ENCODE peak calls at places on chromosomes 3 and 15, in six cellular contexts. One of them, this sample, is unnamed.

GRCh38 chr15:101167791-101168462 is 83.9 kb downstream of the CHSY1 start:
- DNase-seq in HepG2: peak
- DNase-seq in GM12865: peak
- DNase-seq in thoracic aorta: peak
- DNase-seq in neural progenitor cell: no peak
- DNase-seq in AG09309: peak
- DNase-seq in this sample: no peak

GRCh38 chr3:45225465-45226205 is 452 bp downstream of the TMEM158 start:
- DNase-seq in thoracic aorta: no peak
- DNase-seq in AG09309: no peak
- DNase-seq in neural progenitor cell: peak
- DNase-seq in HepG2: no peak
- DNase-seq in GM12865: peak
- DNase-seq in this sample: peak

GRCh38 chr3:197518794-197519451 is 36.8 kb downstream of the BDH1 start:
- DNase-seq in GM12865: peak
- DNase-seq in thoracic aorta: no peak
- DNase-seq in HepG2: no peak
- DNase-seq in AG09309: no peak
- DNase-seq in neural progenitor cell: no peak
- DNase-seq in this sample: no peak

GRCh38 chr3:27666277-27666676 is 55.8 kb downstream of the EOMES start:
- DNase-seq in HepG2: no peak
- DNase-seq in thoracic aorta: no peak
- DNase-seq in AG09309: no peak
- DNase-seq in neural progenitor cell: peak
- DNase-seq in GM12865: peak
- DNase-seq in this sample: no peak

GRCh38 chr3:194672876-194673275 is 885 bp upstream of the LSG1 start:
- DNase-seq in AG09309: no peak
- DNase-seq in thoracic aorta: no peak
- DNase-seq in neural progenitor cell: peak
- DNase-seq in GM12865: no peak
- DNase-seq in HepG2: no peak
- DNase-seq in this sample: no peak

GRCh38 chr3:67076607-67077006 is 78.5 kb downstream of the KBTBD8 start:
- DNase-seq in thoracic aorta: no peak
- DNase-seq in neural progenitor cell: no peak
- DNase-seq in HepG2: no peak
- DNase-seq in GM12865: no peak
- DNase-seq in AG09309: no peak
- DNase-seq in this sample: no peak

GRCh38 chr3:41338276-41338675 is 139.0 kb downstream of the CTNNB1 start:
- DNase-seq in AG09309: no peak
- DNase-seq in HepG2: no peak
- DNase-seq in GM12865: no peak
- DNase-seq in neural progenitor cell: no peak
- DNase-seq in thoracic aorta: no peak
- DNase-seq in this sample: no peak

GRCh38 chr3:109316162-109316730 is at the start of gene DPPA2:
- DNase-seq in HepG2: no peak
- DNase-seq in neural progenitor cell: peak
- DNase-seq in AG09309: no peak
- DNase-seq in GM12865: no peak
- DNase-seq in thoracic aorta: no peak
- DNase-seq in this sample: no peak

GRCh38 chr15:95733931-95734330 is 596.6 kb upstream of the NR2F2 start:
- DNase-seq in HepG2: no peak
- DNase-seq in GM12865: peak
- DNase-seq in neural progenitor cell: no peak
- DNase-seq in thoracic aorta: no peak
- DNase-seq in AG09309: no peak
- DNase-seq in this sample: no peak

GRCh38 chr3:50388021-50388719 is 28.8 kb upstream of the TMEM115 start:
- DNase-seq in thoracic aorta: no peak
- DNase-seq in GM12865: peak
- DNase-seq in neural progenitor cell: peak
- DNase-seq in AG09309: no peak
- DNase-seq in HepG2: no peak
- DNase-seq in this sample: no peak

GRCh38 chr3:29481249-29481648 is 200.4 kb downstream of the RBMS3 start:
- DNase-seq in AG09309: no peak
- DNase-seq in thoracic aorta: no peak
- DNase-seq in neural progenitor cell: no peak
- DNase-seq in HepG2: no peak
- DNase-seq in GM12865: no peak
- DNase-seq in this sample: no peak

GRCh38 chr3:147410518-147411234 is 1.5 kb downstream of the ZIC1 start:
- DNase-seq in AG09309: no peak
- DNase-seq in GM12865: no peak
- DNase-seq in thoracic aorta: no peak
- DNase-seq in HepG2: no peak
- DNase-seq in neural progenitor cell: peak
- DNase-seq in this sample: no peak

GRCh38 chr3:106206165-106206564 is 337.4 kb upstream of the CBLB start:
- DNase-seq in HepG2: no peak
- DNase-seq in AG09309: no peak
- DNase-seq in neural progenitor cell: no peak
- DNase-seq in thoracic aorta: no peak
- DNase-seq in GM12865: peak
- DNase-seq in this sample: no peak

GRCh38 chr15:52438047-52438446 is 90.6 kb downstream of the MYO5A start:
- DNase-seq in HepG2: peak
- DNase-seq in neural progenitor cell: no peak
- DNase-seq in GM12865: no peak
- DNase-seq in thoracic aorta: no peak
- DNase-seq in AG09309: no peak
- DNase-seq in this sample: no peak

GRCh38 chr3:50365842-50366220 is 6.5 kb upstream of the TMEM115 start:
- DNase-seq in GM12865: no peak
- DNase-seq in HepG2: no peak
- DNase-seq in AG09309: no peak
- DNase-seq in thoracic aorta: no peak
- DNase-seq in neural progenitor cell: no peak
- DNase-seq in this sample: no peak

GRCh38 chr3:14519406-14519805 is 20.7 kb downstream of the GRIP2 start:
- DNase-seq in GM12865: no peak
- DNase-seq in AG09309: no peak
- DNase-seq in thoracic aorta: no peak
- DNase-seq in neural progenitor cell: no peak
- DNase-seq in HepG2: no peak
- DNase-seq in this sample: no peak

GRCh38 chr3:143786229-143787199 is 61.8 kb downstream of the SLC9A9 start:
- DNase-seq in thoracic aorta: no peak
- DNase-seq in neural progenitor cell: no peak
- DNase-seq in AG09309: no peak
- DNase-seq in GM12865: no peak
- DNase-seq in HepG2: no peak
- DNase-seq in this sample: no peak

GRCh38 chr3:16103472-16103871 is 71.0 kb upstream of the GALNT15 start:
- DNase-seq in AG09309: no peak
- DNase-seq in GM12865: no peak
- DNase-seq in neural progenitor cell: no peak
- DNase-seq in thoracic aorta: no peak
- DNase-seq in HepG2: peak
- DNase-seq in this sample: no peak

GRCh38 chr3:142237891-142238290 is 12.5 kb upstream of the GK5 start:
- DNase-seq in HepG2: no peak
- DNase-seq in thoracic aorta: no peak
- DNase-seq in neural progenitor cell: no peak
- DNase-seq in AG09309: no peak
- DNase-seq in GM12865: no peak
- DNase-seq in this sample: no peak

GRCh38 chr15:56249080-56249479 is 5.4 kb upstream of the RFX7 start:
- DNase-seq in AG09309: peak
- DNase-seq in HepG2: peak
- DNase-seq in thoracic aorta: no peak
- DNase-seq in neural progenitor cell: peak
- DNase-seq in GM12865: peak
- DNase-seq in this sample: peak

DNA sequence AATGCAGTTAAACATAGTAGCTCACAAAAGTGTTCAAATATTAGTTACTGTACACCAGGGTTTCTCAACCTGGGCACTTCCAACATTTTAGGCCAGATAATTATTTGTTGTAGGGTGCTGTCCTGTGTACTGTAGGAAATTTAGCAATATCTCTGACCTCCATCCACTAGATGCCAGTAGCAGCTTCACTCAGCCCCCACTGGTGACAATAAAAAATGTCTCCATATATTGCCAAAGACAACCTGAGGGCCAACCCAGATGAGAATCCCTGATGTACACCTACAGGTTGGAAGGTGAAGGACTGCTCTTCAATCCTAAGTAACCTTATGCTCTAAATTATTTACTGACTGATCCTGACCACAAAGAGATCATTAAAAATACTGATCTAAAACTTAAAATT is 32.4 kb downstream of the DCUN1D1 start:
- DNase-seq in thoracic aorta: no peak
- DNase-seq in AG09309: no peak
- DNase-seq in neural progenitor cell: no peak
- DNase-seq in HepG2: peak
- DNase-seq in GM12865: peak
- DNase-seq in this sample: peak
- TF ChIP-seq CTCF in thoracic aorta: no peak
- TF ChIP-seq CTCF in AG09309: no peak
- TF ChIP-seq CTCF in neural progenitor cell: no peak
- TF ChIP-seq CTCF in HepG2: peak
- TF ChIP-seq CTCF in GM12865: peak
- TF ChIP-seq CTCF in this sample: peak

DNA sequence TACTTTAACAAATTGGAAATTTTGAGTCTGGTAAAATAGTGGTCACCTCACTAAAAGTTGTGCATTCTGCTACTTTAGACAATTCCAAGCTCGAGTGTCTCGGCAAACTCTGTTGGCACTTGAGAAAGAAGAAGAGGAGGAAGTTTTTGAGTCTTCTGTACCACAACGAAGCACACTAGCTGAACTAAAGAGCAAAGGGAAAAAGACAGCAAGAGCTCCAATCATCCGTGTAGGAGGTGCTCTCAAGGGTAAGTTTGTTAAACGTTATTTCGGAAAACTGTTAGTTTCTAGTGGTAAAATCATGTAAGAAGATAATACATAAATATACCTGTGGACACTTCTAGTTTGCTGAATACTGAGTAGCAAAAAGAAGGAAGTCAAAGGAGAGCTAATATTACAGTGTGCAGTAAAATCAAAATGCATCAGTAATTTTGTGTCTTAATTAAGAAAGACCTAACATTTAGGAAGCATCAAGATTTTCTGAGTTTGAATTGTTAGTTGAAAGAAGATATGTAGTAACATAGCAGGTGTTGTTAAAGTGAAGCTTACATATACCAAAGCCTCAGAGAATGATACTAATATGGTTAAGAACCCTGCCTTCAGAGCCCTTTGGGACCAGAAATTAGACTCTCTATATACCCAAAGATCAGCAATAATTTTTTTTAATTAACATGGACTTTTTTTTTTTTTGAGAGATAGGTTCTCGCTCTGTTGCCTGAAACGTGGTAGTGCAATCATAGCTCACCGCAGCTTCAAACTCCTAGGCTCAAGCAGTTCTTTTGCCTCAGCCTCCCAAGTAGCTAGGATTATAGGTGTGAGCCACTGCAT is 23.0 kb downstream of the BUB1B start:
- DNase-seq in thoracic aorta: no peak
- DNase-seq in AG09309: no peak
- DNase-seq in GM12865: no peak
- DNase-seq in neural progenitor cell: no peak
- DNase-seq in HepG2: no peak
- DNase-seq in this sample: no peak
- H3K4me3 ChIP-seq in thoracic aorta: no peak
- H3K4me3 ChIP-seq in AG09309: no peak
- H3K4me3 ChIP-seq in GM12865: no peak
- H3K4me3 ChIP-seq in neural progenitor cell: no peak
- H3K4me3 ChIP-seq in HepG2: no peak
- H3K4me3 ChIP-seq in this sample: no peak

DNA sequence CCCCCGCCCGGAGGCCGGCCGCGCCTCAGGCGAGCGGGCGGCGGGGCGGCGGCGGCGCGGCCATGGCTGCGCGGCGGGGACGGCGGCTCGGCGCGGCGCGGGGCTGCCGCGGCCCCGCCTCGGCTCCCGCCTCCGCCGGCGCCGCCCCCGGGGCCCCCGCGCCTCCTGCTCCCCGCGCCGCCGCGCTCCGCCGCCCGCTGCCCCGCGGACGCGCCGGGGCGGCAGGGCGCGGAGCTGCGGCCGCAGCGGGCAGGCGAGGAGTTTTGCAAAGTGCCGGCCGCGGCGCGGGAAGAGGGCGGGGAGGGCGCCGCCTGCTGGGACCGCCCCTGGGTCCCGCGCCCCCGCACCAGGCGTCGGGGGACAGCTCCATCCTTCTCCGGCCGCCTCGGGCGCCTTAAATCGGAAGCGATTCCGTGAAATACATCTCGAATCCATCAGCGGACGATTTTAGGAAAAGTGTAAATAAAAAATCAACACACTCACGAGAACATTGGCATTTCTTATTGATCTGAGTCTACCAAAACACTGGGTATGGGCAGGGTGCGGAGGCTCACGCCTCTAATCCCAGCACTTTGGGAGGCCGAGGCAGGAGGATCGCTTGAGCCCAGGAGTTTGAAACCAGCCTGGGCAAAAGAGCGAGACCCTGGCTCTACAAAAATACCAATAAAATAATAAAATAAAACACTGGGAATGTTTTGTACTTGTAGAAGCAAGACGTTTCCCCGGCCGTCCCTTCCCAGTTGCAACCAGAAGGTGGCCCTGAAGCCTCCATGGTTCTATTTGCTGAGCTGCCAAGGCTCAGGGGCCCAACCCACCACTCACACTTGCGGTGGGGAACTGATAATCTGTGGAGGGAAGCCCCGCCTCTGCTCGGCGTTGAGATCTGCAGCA is 136.9 kb downstream of the NUP210 start:
- DNase-seq in GM12865: no peak
- DNase-seq in HepG2: no peak
- DNase-seq in thoracic aorta: no peak
- DNase-seq in AG09309: no peak
- DNase-seq in neural progenitor cell: peak
- DNase-seq in this sample: peak
- TF ChIP-seq CTCF in GM12865: no peak
- TF ChIP-seq CTCF in HepG2: peak
- TF ChIP-seq CTCF in thoracic aorta: no peak
- TF ChIP-seq CTCF in AG09309: no peak
- TF ChIP-seq CTCF in neural progenitor cell: peak
- TF ChIP-seq CTCF in this sample: peak

GRCh38 chr15:68580026-68580882 is 1.5 kb downstream of the CORO2B start:
- DNase-seq in GM12865: no peak
- DNase-seq in HepG2: no peak
- DNase-seq in thoracic aorta: no peak
- DNase-seq in AG09309: no peak
- DNase-seq in neural progenitor cell: no peak
- DNase-seq in this sample: no peak
- H3K4me3 ChIP-seq in GM12865: no peak
- H3K4me3 ChIP-seq in HepG2: no peak
- H3K4me3 ChIP-seq in thoracic aorta: peak
- H3K4me3 ChIP-seq in AG09309: no peak
- H3K4me3 ChIP-seq in neural progenitor cell: no peak
- H3K4me3 ChIP-seq in this sample: no peak

DNA sequence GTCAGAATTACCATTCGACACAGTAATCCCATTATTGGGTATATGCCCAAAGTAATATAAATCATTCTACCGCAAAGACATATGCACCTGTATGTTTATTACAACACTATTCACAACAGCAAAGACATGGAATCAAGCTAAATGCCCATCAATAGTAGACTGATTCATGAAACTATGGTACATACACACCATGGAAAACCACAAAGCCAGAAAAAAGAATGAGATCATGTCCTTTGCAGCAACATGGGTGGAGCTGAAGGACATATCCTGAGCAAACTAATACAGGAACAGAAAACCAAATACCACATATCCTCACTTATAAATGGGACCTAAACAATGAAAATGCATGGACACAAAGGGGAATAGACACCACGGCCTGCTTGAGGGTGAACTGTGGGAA is 11.1 kb upstream of the MCF2L2 start:
- DNase-seq in neural progenitor cell: no peak
- DNase-seq in AG09309: no peak
- DNase-seq in thoracic aorta: no peak
- DNase-seq in HepG2: no peak
- DNase-seq in GM12865: no peak
- DNase-seq in this sample: no peak
- TF ChIP-seq CTCF in neural progenitor cell: no peak
- TF ChIP-seq CTCF in AG09309: no peak
- TF ChIP-seq CTCF in thoracic aorta: no peak
- TF ChIP-seq CTCF in HepG2: no peak
- TF ChIP-seq CTCF in GM12865: no peak
- TF ChIP-seq CTCF in this sample: no peak

This sample was measured in MM.1S.